ENCODE peak calls at places on chromosomes 6 and 20, in ten cellular contexts. M, P, S, F, Z, G, O, J, N and Y are unnamed samples.

GRCh38 chr6:150471276-150471675 is 102.5 kb downstream of the IYD start:
- DNase-seq in S (no peak), M (no peak), J (no peak), N (no peak), P (no peak), G (no peak), F (no peak), O (no peak), Z (no peak), Y (no peak)

GRCh38 chr6:159094444-159095252 is 49.9 kb upstream of the TAGAP start:
- DNase-seq in G (no peak), M (no peak), P (peak), O (peak), N (peak), Z (no peak), F (no peak), J (no peak), S (peak), Y (no peak)

GRCh38 chr6:52361347-52361944 is 505 bp upstream of the PAQR8 start:
- DNase-seq in O (no peak), J (peak), S (no peak), M (no peak), N (no peak), Z (peak), F (no peak), P (no peak), G (no peak), Y (peak)

GRCh38 chr6:14763139-14763538 is 482.7 kb upstream of the JARID2 start:
- DNase-seq in O (peak), F (peak), G (peak), M (no peak), J (no peak), N (no peak), Z (no peak), P (no peak), S (no peak), Y (no peak)

GRCh38 chr6:104527761-104528415 is 331.8 kb downstream of the HACE1 start:
- DNase-seq in S (no peak), G (peak), F (peak), N (no peak), P (no peak), Z (peak), J (peak), M (no peak), O (no peak), Y (no peak)

GRCh38 chr6:41404221-41404866 is 68.9 kb downstream of the NCR2 start:
- DNase-seq in M (no peak), G (no peak), N (no peak), Z (no peak), J (no peak), S (no peak), O (no peak), F (no peak), P (no peak), Y (peak)

GRCh38 chr6:145247677-145248419 is 487.5 kb downstream of the EPM2A start:
- DNase-seq in S (no peak), P (no peak), Z (no peak), O (no peak), J (no peak), G (peak), M (no peak), F (no peak), N (no peak), Y (peak)

GRCh38 chr6:91299544-91300491 is 712.9 kb upstream of the MAP3K7 start:
- DNase-seq in F (no peak), P (no peak), G (peak), N (no peak), O (no peak), S (no peak), M (no peak), Z (no peak), J (no peak), Y (peak)

GRCh38 chr6:23027281-23027680 is 457.9 kb downstream of the HDGFL1 start:
- DNase-seq in Z (peak), G (no peak), P (no peak), O (peak), N (no peak), S (no peak), F (no peak), M (peak), J (no peak), Y (no peak)

GRCh38 chr20:61963885-61964674 is 101.6 kb downstream of the TAF4 start:
- DNase-seq in J (no peak), F (no peak), G (no peak), S (no peak), N (no peak), P (no peak), Z (no peak), O (no peak), M (no peak), Y (peak)